ENCODE peak calls at places on chromosome 6, in four cellular contexts. N, Z, J and V are unnamed samples.

GRCh38 chr6:26273673-26274595 is 91.1 kb upstream of the BTN3A2 start:
- DNase-seq in Z (no peak), N (no peak), J (no peak), V (no peak)

GRCh38 chr6:136696238-136696637 is 96.0 kb downstream of the MAP3K5 start:
- DNase-seq in J (no peak), N (no peak), Z (no peak), V (no peak)

GRCh38 chr6:120363429-120363828 is 970.9 kb downstream of the TBC1D32 start:
- DNase-seq in N (no peak), Z (peak), J (no peak), V (no peak)

GRCh38 chr6:2812695-2813094 is 29.0 kb downstream of the SERPINB1 start:
- DNase-seq in N (no peak), Z (no peak), J (no peak), V (no peak)

GRCh38 chr6:169863710-169864109 is 112.3 kb downstream of the ERMARD start:
- DNase-seq in Z (no peak), N (no peak), J (no peak), V (no peak)

GRCh38 chr6:6793388-6794250 is 205.1 kb downstream of the LY86 start:
- DNase-seq in J (no peak), Z (no peak), N (no peak), V (no peak)

GRCh38 chr6:34520645-34521462 is 35.3 kb downstream of the SPDEF start:
- DNase-seq in J (no peak), Z (no peak), N (no peak), V (no peak)

GRCh38 chr6:7727951-7728854 is 2.3 kb downstream of the BMP6 start:
- DNase-seq in J (no peak), N (no peak), Z (no peak), V (no peak)

GRCh38 chr6:1381397-1382330 is 7.7 kb upstream of the FOXF2 start:
- DNase-seq in J (no peak), Z (no peak), N (no peak), V (peak)

DNA sequence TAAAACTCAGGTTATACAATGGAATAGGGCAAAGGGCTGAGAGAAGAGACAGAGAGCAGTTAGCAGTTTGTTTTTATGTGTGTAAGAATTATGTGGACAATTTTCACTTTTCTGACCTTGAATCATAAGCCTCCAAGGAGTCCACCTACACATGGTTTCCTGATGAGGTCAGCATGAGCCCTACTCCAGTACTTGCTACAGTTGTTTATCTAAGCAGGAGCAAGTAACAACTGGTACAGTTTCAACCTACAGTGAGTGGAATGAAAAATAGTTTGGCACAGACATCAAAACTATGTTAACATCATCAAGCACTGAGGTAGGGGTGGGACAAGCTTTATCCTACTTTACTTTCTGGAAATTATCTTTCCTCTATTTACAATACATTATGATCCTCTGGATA is 426.7 kb upstream of the ID4 start:
- DNase-seq in N (no peak), J (no peak), Z (no peak), V (no peak)
- TF ChIP-seq FOSL1 in N (peak), J (no peak), Z (no peak), V (no peak)

GRCh38 chr6:30485236-30485635 is 4.1 kb upstream of the HLA-E start:
- DNase-seq in Z (no peak), N (no peak), J (peak), V (no peak)
- TF ChIP-seq FOSL1 in Z (no peak), N (no peak), J (no peak), V (no peak)

GRCh38 chr6:30682181-30683117 is 4.0 kb downstream of the PPP1R18 start:
- DNase-seq in N (no peak), J (peak), Z (no peak), V (peak)
- TF ChIP-seq FOSL1 in N (no peak), J (no peak), Z (no peak), V (peak)

DNA sequence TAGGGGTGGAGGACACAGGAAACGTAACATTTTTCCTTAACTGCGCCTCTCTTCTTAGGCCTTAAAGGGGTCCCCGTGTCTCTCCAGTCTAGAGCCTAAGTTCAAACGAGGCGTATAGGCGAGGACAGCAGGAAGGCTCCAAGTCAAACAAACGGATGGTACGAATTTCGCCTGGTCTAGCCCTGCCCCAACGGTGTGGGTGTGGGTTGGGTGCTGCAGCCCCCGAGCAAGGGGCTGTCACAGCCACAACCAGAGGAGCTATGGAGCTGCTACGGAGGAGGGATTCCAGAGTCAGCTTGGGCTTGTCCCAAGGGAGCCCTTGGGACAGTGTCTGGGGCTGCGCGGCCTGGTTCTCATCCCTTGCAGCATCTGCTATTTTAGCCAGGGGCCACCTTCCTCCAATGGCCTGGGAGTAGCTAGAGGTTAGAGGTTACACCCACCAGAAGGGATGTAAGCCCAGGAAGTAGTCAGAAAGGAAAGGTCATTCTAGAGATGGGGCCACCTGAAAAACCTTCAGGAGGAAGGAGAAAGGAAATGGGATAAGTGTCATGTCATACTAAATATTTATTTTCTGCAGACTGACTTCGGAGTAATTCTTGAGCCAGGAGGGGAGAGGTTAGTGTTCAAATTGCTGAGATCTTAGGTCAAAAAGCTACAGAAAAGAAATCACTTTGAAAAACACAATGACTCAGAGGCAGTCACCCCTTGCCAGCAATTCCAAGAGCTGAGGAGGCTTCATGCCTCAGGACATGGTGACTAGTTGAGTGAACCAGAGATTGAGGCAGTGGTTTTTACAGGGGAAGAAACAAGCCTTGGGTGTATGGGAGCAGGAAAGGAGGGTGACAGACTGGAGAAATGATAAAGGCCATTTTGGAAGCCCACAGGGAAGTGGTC is 21.7 kb downstream of the VPS52 start:
- DNase-seq in Z (no peak), N (no peak), J (no peak), V (no peak)
- TF ChIP-seq FOSL1 in Z (no peak), N (no peak), J (peak), V (peak)

GRCh38 chr6:45679163-45679562 is 301.4 kb upstream of the SUPT3H start:
- DNase-seq in N (no peak), J (no peak), Z (no peak), V (no peak)
- TF ChIP-seq FOSL1 in N (no peak), J (no peak), Z (no peak), V (no peak)

DNA sequence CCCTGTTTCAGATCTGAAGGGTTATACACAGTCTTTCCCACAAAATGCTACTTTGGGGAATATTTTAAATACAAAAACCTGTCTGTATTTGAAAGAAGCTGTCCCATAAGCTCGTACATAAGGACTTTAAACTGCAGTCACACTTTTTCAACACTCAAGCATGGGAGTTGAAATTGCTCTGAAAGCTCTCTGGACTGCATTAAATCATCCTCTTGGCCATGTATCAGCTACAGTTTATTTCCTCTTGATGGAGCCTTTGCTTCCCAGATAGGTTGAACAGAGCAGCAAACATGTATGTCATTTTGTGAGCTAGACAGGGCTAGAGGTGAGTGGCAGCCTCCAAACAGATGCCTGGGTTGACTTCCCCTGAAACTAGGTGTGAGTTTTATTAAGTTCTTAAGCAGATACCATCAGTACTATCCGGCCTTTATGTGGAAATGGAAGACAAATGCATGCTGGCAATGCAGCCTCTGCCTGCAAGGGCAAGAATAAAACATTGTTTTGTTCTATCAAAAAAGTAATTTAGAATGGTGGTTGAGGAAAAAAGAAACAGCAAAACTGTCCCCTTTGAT is 105.9 kb upstream of the ENPP5 start:
- DNase-seq in J (no peak), Z (no peak), N (no peak), V (no peak)
- TF ChIP-seq FOSL1 in J (no peak), Z (no peak), N (no peak), V (no peak)

GRCh38 chr6:162887981-162888689 is 160.4 kb downstream of the PACRG start:
- DNase-seq in J (no peak), N (no peak), Z (no peak), V (no peak)
- TF ChIP-seq FOSL1 in J (no peak), N (no peak), Z (no peak), V (no peak)

GRCh38 chr6:76703285-76703684 is 630.8 kb upstream of the IMPG1 start:
- DNase-seq in Z (no peak), J (no peak), N (no peak), V (no peak)
- TF ChIP-seq FOSL1 in Z (no peak), J (no peak), N (no peak), V (no peak)